ENCODE peak calls at places on chromosomes 5 and 9, in four cellular contexts. One of them, this sample, is unnamed.
A peak's percentile ranks its signal among the peaks of the same experiment; 100 is the strongest.

GRCh38 chr5:96904054-96904931 is 28.0 kb downstream of the ERAP2 start:
- DNase-seq in heart left ventricle: no peak
- DNase-seq in adrenal gland: no peak
- DNase-seq in HCT116: no peak
- DNase-seq in this sample: no peak

GRCh38 chr5:50958852-50959457 is 292.5 kb downstream of the PARP8 start:
- DNase-seq in heart left ventricle: no peak
- DNase-seq in adrenal gland: no peak
- DNase-seq in HCT116: peak; percentile 33
- DNase-seq in this sample: peak; percentile 31

GRCh38 chr5:107196500-107196899 is 474.2 kb downstream of the EFNA5 start:
- DNase-seq in heart left ventricle: no peak
- DNase-seq in adrenal gland: no peak
- DNase-seq in HCT116: no peak
- DNase-seq in this sample: no peak

GRCh38 chr9:76616780-76617179 is 147.5 kb upstream of the PCA3 start:
- DNase-seq in heart left ventricle: no peak
- DNase-seq in adrenal gland: no peak
- DNase-seq in HCT116: no peak
- DNase-seq in this sample: no peak

GRCh38 chr9:91214086-91214485 is 147.6 kb downstream of the AUH start:
- DNase-seq in heart left ventricle: no peak
- DNase-seq in adrenal gland: no peak
- DNase-seq in HCT116: no peak
- DNase-seq in this sample: no peak

GRCh38 chr5:68252678-68253520 is 37.3 kb downstream of the PIK3R1 start:
- DNase-seq in heart left ventricle: no peak
- DNase-seq in adrenal gland: peak; percentile 63
- DNase-seq in HCT116: peak; percentile 46
- DNase-seq in this sample: peak; percentile 71

GRCh38 chr5:96969401-96969800 is 33.5 kb downstream of the LNPEP start:
- DNase-seq in heart left ventricle: no peak
- DNase-seq in adrenal gland: no peak
- DNase-seq in HCT116: no peak
- DNase-seq in this sample: no peak

GRCh38 chr5:173881811-173882575 is 6.2 kb upstream of the CPEB4 start:
- DNase-seq in heart left ventricle: no peak
- DNase-seq in adrenal gland: no peak
- DNase-seq in HCT116: no peak
- DNase-seq in this sample: no peak

GRCh38 chr5:133969654-133970324 is 1.4 kb upstream of the C5orf15 start:
- DNase-seq in heart left ventricle: no peak
- DNase-seq in adrenal gland: no peak
- DNase-seq in HCT116: no peak
- DNase-seq in this sample: no peak

GRCh38 chr5:159593518-159594073 is 263.3 kb upstream of the IL12B start:
- DNase-seq in heart left ventricle: no peak
- DNase-seq in adrenal gland: no peak
- DNase-seq in HCT116: no peak
- DNase-seq in this sample: no peak

GRCh38 chr5:29214821-29215220 is 1978.7 kb upstream of the CDH6 start:
- DNase-seq in heart left ventricle: no peak
- DNase-seq in adrenal gland: no peak
- DNase-seq in HCT116: no peak
- DNase-seq in this sample: no peak

GRCh38 chr9:121299467-121300282 is 31.7 kb downstream of the GSN start:
- DNase-seq in heart left ventricle: peak; percentile 93
- DNase-seq in adrenal gland: no peak
- DNase-seq in HCT116: no peak
- DNase-seq in this sample: peak; percentile 63

GRCh38 chr5:119287547-119288073 is 68.2 kb upstream of the TNFAIP8 start:
- DNase-seq in heart left ventricle: no peak
- DNase-seq in adrenal gland: no peak
- DNase-seq in HCT116: no peak
- DNase-seq in this sample: no peak

GRCh38 chr5:111227805-111228204 is 3.6 kb downstream of the CAMK4 start:
- DNase-seq in heart left ventricle: peak; percentile 52
- DNase-seq in adrenal gland: no peak
- DNase-seq in HCT116: no peak
- DNase-seq in this sample: peak; percentile 41

GRCh38 chr9:69279084-69279729 is 45.8 kb upstream of the ENTREP1 start:
- DNase-seq in heart left ventricle: no peak
- DNase-seq in adrenal gland: no peak
- DNase-seq in HCT116: no peak
- DNase-seq in this sample: no peak

GRCh38 chr9:80561526-80561925 is 989.8 kb downstream of the TLE4 start:
- DNase-seq in heart left ventricle: no peak
- DNase-seq in adrenal gland: no peak
- DNase-seq in HCT116: no peak
- DNase-seq in this sample: no peak

GRCh38 chr9:133716564-133717112 is 21.5 kb downstream of the SARDH start:
- DNase-seq in heart left ventricle: peak; percentile 77
- DNase-seq in adrenal gland: no peak
- DNase-seq in HCT116: no peak
- DNase-seq in this sample: no peak

GRCh38 chr5:153926201-153926600 is 112.5 kb downstream of the FAM114A2 start:
- DNase-seq in heart left ventricle: no peak
- DNase-seq in adrenal gland: no peak
- DNase-seq in HCT116: no peak
- DNase-seq in this sample: no peak

GRCh38 chr5:123700624-123701023 is 188.6 kb downstream of the CSNK1G3 start:
- DNase-seq in heart left ventricle: no peak
- DNase-seq in adrenal gland: no peak
- DNase-seq in HCT116: peak; percentile 32
- DNase-seq in this sample: no peak

GRCh38 chr9:114155967-114156294 is 594 bp downstream of the COL27A1 start:
- DNase-seq in heart left ventricle: no peak
- DNase-seq in adrenal gland: no peak
- DNase-seq in HCT116: no peak
- DNase-seq in this sample: peak; percentile 4

GRCh38 chr5:158832096-158832495 is 267.6 kb downstream of the EBF1 start:
- DNase-seq in heart left ventricle: no peak
- DNase-seq in adrenal gland: no peak
- DNase-seq in HCT116: no peak
- DNase-seq in this sample: no peak

GRCh38 chr5:97400537-97400936 is 217.5 kb upstream of the RIOK2 start:
- DNase-seq in heart left ventricle: no peak
- DNase-seq in adrenal gland: no peak
- DNase-seq in HCT116: no peak
- DNase-seq in this sample: no peak

GRCh38 chr9:32351845-32352244 is 32.6 kb upstream of the ACO1 start:
- DNase-seq in heart left ventricle: no peak
- DNase-seq in adrenal gland: no peak
- DNase-seq in HCT116: peak; percentile 41
- DNase-seq in this sample: peak; percentile 2

GRCh38 chr5:87385794-87386193 is 26.9 kb downstream of the CCNH start:
- DNase-seq in heart left ventricle: no peak
- DNase-seq in adrenal gland: no peak
- DNase-seq in HCT116: no peak
- DNase-seq in this sample: no peak

GRCh38 chr9:1002678-1003077 is 26.2 kb downstream of the DMRT3 start:
- DNase-seq in heart left ventricle: no peak
- DNase-seq in adrenal gland: no peak
- DNase-seq in HCT116: no peak
- DNase-seq in this sample: no peak

GRCh38 chr9:138102246-138103051 is 224.9 kb downstream of the CACNA1B start:
- DNase-seq in heart left ventricle: no peak
- DNase-seq in adrenal gland: peak; percentile 4
- DNase-seq in HCT116: no peak
- DNase-seq in this sample: no peak

GRCh38 chr9:2634158-2634557 is 12.6 kb downstream of the VLDLR start:
- DNase-seq in heart left ventricle: no peak
- DNase-seq in adrenal gland: no peak
- DNase-seq in HCT116: no peak
- DNase-seq in this sample: no peak

GRCh38 chr9:77451507-77451906 is 196.6 kb downstream of the GNA14 start:
- DNase-seq in heart left ventricle: no peak
- DNase-seq in adrenal gland: no peak
- DNase-seq in HCT116: no peak
- DNase-seq in this sample: no peak

GRCh38 chr5:37197340-37198050 is 51.7 kb downstream of the CPLANE1 start:
- DNase-seq in heart left ventricle: no peak
- DNase-seq in adrenal gland: no peak
- DNase-seq in HCT116: no peak
- DNase-seq in this sample: no peak

GRCh38 chr9:125700791-125701190 is 6.2 kb downstream of the MAPKAP1 start:
- DNase-seq in heart left ventricle: no peak
- DNase-seq in adrenal gland: no peak
- DNase-seq in HCT116: no peak
- DNase-seq in this sample: no peak

GRCh38 chr5:2036885-2037284 is 154.2 kb upstream of the IRX4 start:
- DNase-seq in heart left ventricle: no peak
- DNase-seq in adrenal gland: no peak
- DNase-seq in HCT116: no peak
- DNase-seq in this sample: no peak

GRCh38 chr5:150155258-150156032 is at the start of gene PDGFRB:
- DNase-seq in heart left ventricle: peak; percentile 91
- DNase-seq in adrenal gland: peak; percentile 82
- DNase-seq in HCT116: no peak
- DNase-seq in this sample: peak; percentile 67
- TF ChIP-seq POLR2A in heart left ventricle: no peak
- TF ChIP-seq POLR2A in adrenal gland: peak; percentile 53
- TF ChIP-seq POLR2A in HCT116: no peak
- TF ChIP-seq POLR2A in this sample: peak; percentile 33

GRCh38 chr5:171386861-171387254 is 791 bp upstream of the NPM1 start:
- DNase-seq in heart left ventricle: no peak
- DNase-seq in adrenal gland: no peak
- DNase-seq in HCT116: no peak
- DNase-seq in this sample: peak; percentile 12

GRCh38 chr5:171390883-171391677 is 3.4 kb downstream of the NPM1 start:
- DNase-seq in heart left ventricle: no peak
- DNase-seq in adrenal gland: no peak
- DNase-seq in HCT116: no peak
- DNase-seq in this sample: no peak

GRCh38 chr5:171387255-171387969 is at the start of gene NPM1:
- DNase-seq in heart left ventricle: peak; percentile 99
- DNase-seq in adrenal gland: peak; percentile 98
- DNase-seq in HCT116: peak; percentile 98
- DNase-seq in this sample: peak; percentile 98

GRCh38 chr5:171387970-171388815 is 544 bp downstream of the NPM1 start:
- DNase-seq in heart left ventricle: peak; percentile 83
- DNase-seq in adrenal gland: peak; percentile 83
- DNase-seq in HCT116: no peak
- DNase-seq in this sample: peak; percentile 69

GRCh38 chr5:171388816-171389168 is 1.1 kb downstream of the NPM1 start:
- DNase-seq in heart left ventricle: no peak
- DNase-seq in adrenal gland: no peak
- DNase-seq in HCT116: no peak
- DNase-seq in this sample: no peak
- H3K4me1 ChIP-seq in heart left ventricle: peaks cover 38% of the 10 kb centered on the region
- H3K4me1 ChIP-seq in adrenal gland: peaks cover 16% of the 10 kb centered on the region
- H3K4me1 ChIP-seq in HCT116: peaks cover 48% of the 10 kb centered on the region
- H3K4me1 ChIP-seq in this sample: peaks cover 15% of the 10 kb centered on the region

DNA sequence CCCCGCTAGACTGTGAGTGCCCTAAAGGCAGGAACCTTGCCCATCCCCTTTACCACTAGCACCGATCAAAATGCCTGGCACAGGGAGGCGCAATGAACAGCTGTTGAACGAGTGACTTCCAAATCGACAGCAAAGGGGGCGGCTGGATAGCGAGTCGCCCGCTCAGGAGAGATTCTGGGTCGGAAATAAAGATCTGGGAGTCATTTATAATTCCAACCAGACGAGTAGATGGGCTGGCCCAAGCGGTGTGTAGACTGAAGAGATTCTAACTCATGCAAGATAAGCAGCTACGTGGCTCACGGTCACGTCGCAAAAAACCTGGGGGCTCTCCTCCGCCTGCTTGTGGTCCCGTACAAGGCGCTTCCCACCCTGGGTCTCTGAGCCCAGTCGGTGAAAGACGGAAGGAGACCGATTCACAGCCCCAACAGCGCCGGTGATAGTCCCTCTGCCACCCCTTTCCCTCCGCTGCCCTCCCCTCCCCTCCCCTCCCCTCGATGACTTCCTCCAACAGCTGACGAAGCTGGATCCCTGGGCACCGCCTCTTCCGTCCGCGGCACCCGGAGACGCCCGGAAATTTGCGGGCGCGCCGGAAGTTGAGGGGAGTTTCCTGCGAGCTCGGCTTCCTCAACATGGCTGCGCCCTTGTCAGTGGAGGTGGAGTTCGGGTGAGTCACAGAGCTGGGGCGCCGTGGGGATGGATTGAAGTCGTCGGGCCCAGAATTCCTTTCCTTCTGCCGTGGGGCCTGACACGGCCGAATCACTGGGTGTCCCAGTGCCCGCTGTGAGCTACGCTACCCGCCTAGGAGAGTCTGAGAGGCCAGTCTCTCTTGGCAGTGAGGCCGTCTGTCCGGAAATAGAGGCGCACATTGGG is at the start of gene URM1:
- DNase-seq in heart left ventricle: peak; percentile 96
- DNase-seq in adrenal gland: peak; percentile 97
- DNase-seq in HCT116: peak; percentile 88
- DNase-seq in this sample: peak; percentile 96
- TF ChIP-seq POLR2A in heart left ventricle: no peak
- TF ChIP-seq POLR2A in adrenal gland: peak; percentile 87
- TF ChIP-seq POLR2A in HCT116: peak; percentile 74
- TF ChIP-seq POLR2A in this sample: peak; percentile 72

GRCh38 chr9:128098936-128099931 is 28.3 kb downstream of the PTGES2 start:
- DNase-seq in heart left ventricle: peak; percentile 61
- DNase-seq in adrenal gland: no peak
- DNase-seq in HCT116: no peak
- DNase-seq in this sample: peak; percentile 48
- H3K4me1 ChIP-seq in heart left ventricle: peaks cover 70% of the 10 kb centered on the region
- H3K4me1 ChIP-seq in adrenal gland: peaks cover 53% of the 10 kb centered on the region
- H3K4me1 ChIP-seq in HCT116: peaks cover 46% of the 10 kb centered on the region
- H3K4me1 ChIP-seq in this sample: peaks cover 72% of the 10 kb centered on the region

GRCh38 chr5:149062371-149063016 is 368 bp downstream of the SH3TC2 start:
- DNase-seq in heart left ventricle: no peak
- DNase-seq in adrenal gland: peak; percentile 22
- DNase-seq in HCT116: peak; percentile 83
- DNase-seq in this sample: peak; percentile 10
- TF ChIP-seq POLR2A in heart left ventricle: no peak
- TF ChIP-seq POLR2A in adrenal gland: no peak
- TF ChIP-seq POLR2A in HCT116: peak; percentile 22
- TF ChIP-seq POLR2A in this sample: no peak